ENCODE peak calls at places on chromosomes 5 and 9, in eight cellular contexts. R is HepG2, X is heart right ventricle, P is body of pancreas, A is lung, B is tibial artery, O is vagina, M is pancreas. U is an unnamed sample.

GRCh38 chr9:4324513-4324912 is 24.6 kb upstream of the GLIS3 start:
- DNase-seq in B (no peak), R (no peak), X (no peak), M (no peak), P (no peak), A (no peak), O (no peak), U (no peak)

GRCh38 chr9:114694146-114694545 is 12.2 kb upstream of the TEX48 start:
- DNase-seq in P (no peak), O (no peak), B (no peak), R (no peak), X (no peak), M (no peak), A (no peak), U (no peak)

GRCh38 chr9:110040788-110041187 is 167.2 kb downstream of the C9orf152 start:
- DNase-seq in X (no peak), P (no peak), R (peak; percentile 46), A (no peak), B (no peak), O (no peak), M (no peak), U (no peak)

GRCh38 chr9:72396247-72397091 is 31.5 kb upstream of the ZFAND5 start:
- DNase-seq in A (peak; percentile 34), O (no peak), B (no peak), P (no peak), M (no peak), R (peak; percentile 54), X (no peak), U (no peak)

GRCh38 chr5:69502375-69503143 is 10.0 kb downstream of the OCLN start:
- DNase-seq in X (no peak), P (no peak), R (peak; percentile 46), M (no peak), O (no peak), A (no peak), B (no peak), U (no peak)

GRCh38 chr5:178283520-178283919 is 50.9 kb upstream of the PHYKPL start:
- DNase-seq in X (no peak), O (no peak), M (no peak), A (no peak), B (no peak), P (no peak), R (peak; percentile 39), U (no peak)

GRCh38 chr9:138049085-138049778 is 171.7 kb downstream of the CACNA1B start:
- DNase-seq in M (peak; percentile 41), X (no peak), A (no peak), O (no peak), B (no peak), P (no peak), R (no peak), U (peak; percentile 34)

GRCh38 chr9:86978986-86979385 is 31.7 kb upstream of the GAS1 start:
- DNase-seq in B (no peak), P (no peak), A (no peak), R (no peak), X (no peak), M (no peak), O (no peak), U (no peak)

GRCh38 chr9:8826281-8826680 is 1026.7 kb upstream of the DMAC1 start:
- DNase-seq in A (no peak), X (no peak), R (no peak), B (no peak), O (no peak), P (no peak), M (no peak), U (no peak)

GRCh38 chr5:92401492-92401891 is 1018.4 kb upstream of the ARRDC3 start:
- DNase-seq in X (no peak), A (no peak), P (no peak), O (no peak), M (no peak), B (no peak), R (no peak), U (no peak)

GRCh38 chr5:125634242-125634835 is 788.9 kb upstream of the GRAMD2B start:
- DNase-seq in O (no peak), R (no peak), B (no peak), A (no peak), P (no peak), M (no peak), X (no peak), U (no peak)

GRCh38 chr5:144191998-144192397 is 21.3 kb downstream of the KCTD16 start:
- DNase-seq in A (no peak), M (no peak), O (no peak), R (peak; percentile 42), X (no peak), P (no peak), B (no peak), U (no peak)
- TF ChIP-seq CTCF in A (peak; percentile 46), M (no peak), O (peak; percentile 5), R (peak; percentile 52), X (peak; percentile 53), P (no peak), B (no peak), U (peak; percentile 18)

GRCh38 chr9:136016882-136017812 is 56.0 kb upstream of the UBAC1 start:
- DNase-seq in X (no peak), O (no peak), P (peak; percentile 9), B (peak; percentile 13), M (peak; percentile 56), A (peak; percentile 46), R (no peak), U (no peak)
- H3K4me1 ChIP-seq in X (peaks cover 24% of the 10 kb centered on the region), O (peaks cover 13% of the 10 kb centered on the region), P (no peaks in the 10 kb centered on the region), B (no peaks in the 10 kb centered on the region), M (no peaks in the 10 kb centered on the region), A (peaks cover 22% of the 10 kb centered on the region), R (peaks cover 41% of the 10 kb centered on the region), U (peaks cover 1% of the 10 kb centered on the region)

GRCh38 chr9:105421864-105422263 is 26.0 kb upstream of the FSD1L start:
- DNase-seq in X (no peak), M (no peak), A (no peak), B (no peak), O (no peak), P (no peak), R (no peak), U (no peak)

GRCh38 chr9:105426657-105427056 is 21.2 kb upstream of the FSD1L start:
- DNase-seq in P (no peak), M (no peak), R (no peak), O (no peak), A (no peak), B (no peak), X (no peak), U (no peak)

GRCh38 chr9:105421154-105421553 is 26.7 kb upstream of the FSD1L start:
- DNase-seq in B (no peak), P (no peak), O (no peak), M (no peak), R (no peak), A (no peak), X (no peak), U (no peak)

GRCh38 chr9:105431413-105432246 is 16.2 kb upstream of the FSD1L start:
- DNase-seq in X (no peak), B (no peak), O (no peak), M (no peak), P (no peak), A (no peak), R (no peak), U (peak; percentile 33)

GRCh38 chr9:105425817-105426433 is 21.9 kb upstream of the FSD1L start:
- DNase-seq in X (no peak), A (no peak), B (no peak), P (no peak), M (no peak), R (no peak), O (no peak), U (no peak)
- TF ChIP-seq CTCF in X (peak; percentile 68), A (peak; percentile 12), B (peak; percentile 38), P (no peak), M (no peak), R (peak; percentile 58), O (no peak), U (no peak)

DNA sequence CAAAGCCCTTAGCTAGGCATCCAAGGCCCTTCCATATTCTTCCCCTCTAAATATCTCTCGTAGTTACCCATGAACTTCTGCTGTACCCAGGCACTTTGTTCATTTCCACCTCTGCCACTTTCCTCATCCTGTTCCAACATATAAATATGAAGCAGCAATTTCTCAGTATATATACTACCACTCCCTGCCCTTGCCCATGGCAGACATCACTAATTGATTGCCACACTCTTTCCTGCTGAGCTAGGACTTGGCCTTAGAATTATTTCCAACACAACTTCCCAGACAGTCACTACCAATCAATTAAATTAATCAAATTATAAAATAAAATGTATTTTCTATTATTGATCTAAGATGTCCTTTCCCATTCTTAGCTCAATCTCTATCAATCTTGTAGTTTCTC is 8.5 kb downstream of the INSYN2B start:
- DNase-seq in B (no peak), P (no peak), A (no peak), O (no peak), R (no peak), X (no peak), M (no peak), U (no peak)
- H3K4me1 ChIP-seq in B (no peaks in the 10 kb centered on the region), P (no peaks in the 10 kb centered on the region), A (peaks cover 3% of the 10 kb centered on the region), O (peaks cover 5% of the 10 kb centered on the region), R (no peaks in the 10 kb centered on the region), X (no peaks in the 10 kb centered on the region), M (no peaks in the 10 kb centered on the region), U (no peaks in the 10 kb centered on the region)

GRCh38 chr5:180140627-180141006 is 68.4 kb downstream of the RASGEF1C start:
- DNase-seq in M (no peak), P (no peak), X (no peak), O (no peak), R (no peak), B (no peak), A (no peak), U (no peak)

GRCh38 chr5:180138976-180139730 is 67.6 kb upstream of the RNF130 start:
- DNase-seq in O (no peak), X (no peak), M (peak; percentile 39), A (peak; percentile 21), R (no peak), P (no peak), B (no peak), U (no peak)

GRCh38 chr5:180141068-180141660 is 67.8 kb downstream of the RASGEF1C start:
- DNase-seq in M (no peak), X (no peak), R (no peak), P (no peak), A (no peak), O (no peak), B (no peak), U (no peak)

GRCh38 chr5:180138214-180138975 is 66.8 kb upstream of the RNF130 start:
- DNase-seq in M (no peak), A (no peak), R (no peak), X (no peak), P (no peak), B (no peak), O (peak; percentile 79), U (no peak)

GRCh38 chr5:180139731-180140626 is 68.4 kb upstream of the RNF130 start:
- DNase-seq in M (peak; percentile 47), X (no peak), B (no peak), R (no peak), P (no peak), A (peak; percentile 22), O (peak; percentile 75), U (no peak)
- TF ChIP-seq CTCF in M (no peak), X (no peak), B (no peak), R (no peak), P (no peak), A (no peak), O (no peak), U (no peak)

DNA sequence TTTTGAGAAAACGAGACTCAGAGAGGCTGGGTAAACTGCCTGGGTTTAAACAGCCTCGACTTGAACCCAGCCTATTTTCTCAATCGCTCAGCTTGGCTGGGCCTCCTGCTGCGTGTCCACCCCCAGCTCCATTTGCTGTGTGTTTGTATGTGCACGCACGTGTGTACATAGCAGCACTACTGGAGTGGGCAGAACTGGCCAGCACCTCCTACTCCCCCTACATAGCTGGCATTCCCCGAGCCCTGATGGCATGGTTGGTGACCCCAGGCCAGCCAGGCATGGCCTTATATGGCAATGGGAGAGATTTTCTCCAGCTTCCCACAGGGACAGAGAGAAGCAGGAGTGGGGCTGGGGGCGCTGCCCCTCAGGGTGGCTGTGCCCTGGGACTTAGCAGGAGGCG is 4.1 kb downstream of the AIF1L start:
- DNase-seq in O (no peak), R (no peak), M (no peak), X (no peak), P (no peak), B (no peak), A (no peak), U (no peak)
- H3K4me1 ChIP-seq in O (peaks cover 27% of the 10 kb centered on the region), R (peaks cover 18% of the 10 kb centered on the region), M (no peaks in the 10 kb centered on the region), X (peaks cover 60% of the 10 kb centered on the region), P (peaks cover 14% of the 10 kb centered on the region), B (no peaks in the 10 kb centered on the region), A (peaks cover 3% of the 10 kb centered on the region), U (peaks cover 4% of the 10 kb centered on the region)